ENCODE peak calls at places on chromosomes 2 and 18, in seven cellular contexts. M, P, U, S, K, L and W are unnamed samples. For H3K4me1, the result is how much of the 10 kb centered on the place peaks cover.

GRCh38 chr2:124874676-124875075 is 849.6 kb downstream of the CNTNAP5 start:
- DNase-seq in S (no peak), K (no peak), U (no peak), P (no peak), M (no peak), L (no peak), W (no peak)

GRCh38 chr18:9886005-9886348 is 204 bp downstream of the TXNDC2 start:
- DNase-seq in P (no peak), U (no peak), M (no peak), K (no peak), L (no peak), S (no peak), W (no peak)

GRCh38 chr2:112542974-112543760 is 902 bp downstream of the POLR1B start:
- DNase-seq in P (peak), S (peak), L (peak), M (peak), K (no peak), U (peak), W (no peak)

GRCh38 chr2:16048466-16048865 is 108.1 kb downstream of the MYCN start:
- DNase-seq in K (no peak), P (no peak), S (no peak), M (no peak), L (no peak), U (no peak), W (no peak)

GRCh38 chr2:15967415-15968279 is 27.3 kb downstream of the MYCN start:
- DNase-seq in S (no peak), L (no peak), P (no peak), M (no peak), U (no peak), K (no peak), W (no peak)

GRCh38 chr2:196315388-196316049 is 144.1 kb upstream of the STK17B start:
- DNase-seq in U (no peak), K (no peak), M (no peak), L (no peak), P (peak), S (no peak), W (no peak)

GRCh38 chr2:96138146-96139145 is at the start of gene ASTL:
- DNase-seq in S (peak), M (peak), U (peak), L (no peak), K (no peak), P (peak), W (no peak)

GRCh38 chr2:240864475-240864874 is 4.1 kb upstream of the AGXT start:
- DNase-seq in L (no peak), P (no peak), K (no peak), U (no peak), S (no peak), M (no peak), W (no peak)

GRCh38 chr2:176085861-176086771 is 2.4 kb upstream of the EVX2 start:
- DNase-seq in L (peak), K (no peak), M (peak), U (peak), S (no peak), P (no peak), W (no peak)

GRCh38 chr2:176140520-176141317 is 10.6 kb upstream of the HOXD4 start:
- DNase-seq in M (peak), L (peak), S (peak), K (peak), U (peak), P (peak), W (no peak)

GRCh38 chr2:241009601-241010530 is 11.4 kb downstream of the SNED1 start:
- DNase-seq in M (peak), P (no peak), K (no peak), U (peak), L (no peak), S (no peak), W (no peak)

GRCh38 chr2:238326801-238327365 is 6.6 kb downstream of the TRAF3IP1 start:
- DNase-seq in S (no peak), K (no peak), U (no peak), P (no peak), L (no peak), M (no peak), W (no peak)

DNA sequence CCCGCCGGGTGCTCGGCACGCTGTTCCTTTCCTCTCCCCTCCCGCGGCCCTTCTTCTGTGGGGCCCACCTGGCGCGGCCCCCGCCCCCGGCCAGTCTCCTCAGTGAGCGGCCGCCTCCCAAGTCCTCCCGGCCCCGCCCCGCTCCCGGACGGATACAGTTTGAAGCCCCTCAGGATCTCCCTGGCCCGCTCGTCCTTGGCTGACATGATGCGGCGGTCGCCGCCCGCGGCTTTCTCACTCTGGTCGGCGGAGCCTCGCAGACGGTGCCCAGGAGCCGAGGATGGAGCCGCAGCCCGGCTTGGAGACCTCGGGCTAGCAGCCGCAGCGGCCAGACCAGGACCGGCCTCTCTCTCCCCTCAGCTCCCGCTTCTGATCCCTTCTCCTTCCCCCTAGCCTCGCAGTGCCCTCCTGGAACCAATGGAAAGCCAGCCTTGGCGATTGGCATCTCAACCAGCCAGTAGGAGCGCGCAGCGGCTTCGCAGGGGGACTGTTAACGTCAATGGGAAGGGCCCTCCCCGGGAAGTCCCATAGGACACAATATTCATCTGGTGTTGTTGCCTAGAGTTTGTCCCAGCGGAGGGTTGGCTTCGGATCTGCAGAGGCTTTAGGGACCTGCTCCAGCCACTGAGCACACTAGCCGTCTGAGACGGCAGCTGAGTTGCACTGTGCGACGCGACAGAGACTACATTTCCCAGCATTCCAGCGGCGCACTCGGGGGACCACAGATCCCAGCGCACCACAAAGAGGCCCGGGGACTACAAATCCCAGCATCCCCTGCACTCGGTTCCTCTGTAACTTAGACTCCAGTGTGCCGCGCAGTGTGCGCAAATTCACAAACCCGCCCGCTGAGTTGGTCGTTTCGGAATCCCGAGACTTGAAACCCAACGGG is at the start of gene PDE6D:
- DNase-seq in K (peak), M (peak), U (peak), S (peak), P (peak), L (peak), W (peak)
- H3K4me1 ChIP-seq in K (under half), M (under half), U (under half), S (under half), P (under half), L (under half), W (under half)

GRCh38 chr2:233058717-233059546 is 1.2 kb upstream of the INPP5D start:
- DNase-seq in P (no peak), K (no peak), S (no peak), U (no peak), M (no peak), L (no peak), W (no peak)
- H3K4me2 ChIP-seq in P (no peak), K (no peak), S (no peak), U (no peak), M (no peak), L (no peak), W (no peak)

GRCh38 chr18:46260879-46261143 is 156.6 kb downstream of the HAUS1 start:
- DNase-seq in U (no peak), P (no peak), K (no peak), L (no peak), S (no peak), M (no peak), W (no peak)
- H3K4me1 ChIP-seq in U (under half), P (under half), K (under half), L (under half), S (under half), M (under half), W (half or more)

GRCh38 chr2:85496481-85496880 is 42.5 kb upstream of the MAT2A start:
- DNase-seq in S (no peak), M (no peak), K (no peak), U (no peak), P (no peak), L (no peak), W (no peak)
- H3K4me2 ChIP-seq in S (no peak), M (no peak), K (no peak), U (no peak), P (no peak), L (no peak), W (no peak)

DNA sequence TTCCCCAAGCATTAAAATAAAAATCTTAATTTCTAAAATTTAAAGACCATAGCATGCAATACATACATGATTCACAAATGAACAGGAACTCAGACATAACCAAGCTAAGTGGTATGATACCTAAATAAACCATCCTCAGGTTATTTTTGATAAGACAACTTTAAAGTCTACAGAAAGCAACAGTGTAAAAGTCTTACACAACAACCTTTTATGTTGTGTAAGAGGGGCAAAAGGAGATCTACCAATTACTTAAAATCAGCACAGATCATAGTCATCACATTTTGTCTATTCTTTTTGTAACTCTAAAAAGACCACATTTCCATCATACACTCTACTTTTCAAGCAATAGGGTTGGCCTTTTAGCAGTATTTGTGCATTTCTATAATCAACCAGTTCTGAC is 16.3 kb downstream of the SP3 start:
- DNase-seq in L (no peak), S (no peak), P (no peak), M (no peak), U (no peak), K (no peak), W (no peak)
- H3K4me1 ChIP-seq in L (under half), S (under half), P (under half), M (under half), U (under half), K (under half), W (under half)